ENCODE peak calls at places on chromosomes 2 and 18, in eight cellular contexts. D is mammary epithelial cell, E is lower lobe of right lung, K is BJ, N is fibroblast of lung, L is sigmoid colon, I is fibroblast of mammary gland, U is ovary. J is an unnamed sample.

GRCh38 chr2:216149741-216150140 is 40.6 kb downstream of the XRCC5 start:
- DNase-seq in K (no peak), N (no peak), E (no peak), D (no peak), L (no peak), U (no peak), I (peak; percentile 24), J (no peak)

GRCh38 chr2:207879536-207879935 is 109.8 kb upstream of the FZD5 start:
- DNase-seq in K (peak; percentile 61), I (peak; percentile 16), D (peak; percentile 4), U (no peak), N (no peak), L (no peak), E (no peak), J (no peak)

GRCh38 chr2:132400169-132400900 is 16.3 kb upstream of the GPR39 start:
- DNase-seq in D (peak; percentile 72), E (no peak), K (peak; percentile 15), N (peak; percentile 21), I (peak; percentile 68), L (no peak), U (no peak), J (no peak)

GRCh38 chr2:70905443-70905842 is 30.3 kb upstream of the ATP6V1B1 start:
- DNase-seq in D (no peak), I (no peak), E (no peak), N (no peak), L (no peak), K (no peak), U (no peak), J (no peak)

GRCh38 chr18:44733069-44733753 is 52.5 kb downstream of the SETBP1 start:
- DNase-seq in I (peak; percentile 96), K (peak; percentile 60), D (peak; percentile 93), N (peak; percentile 78), U (no peak), E (no peak), L (no peak), J (peak; percentile 78)

GRCh38 chr2:395886-396285 is 108.0 kb upstream of the ALKAL2 start:
- DNase-seq in D (no peak), E (no peak), I (no peak), U (no peak), L (no peak), K (no peak), N (no peak), J (no peak)

GRCh38 chr18:3015203-3015590 is 2.3 kb upstream of the LPIN2 start:
- DNase-seq in U (no peak), D (peak; percentile 54), E (peak; percentile 64), I (peak; percentile 89), K (peak; percentile 52), N (peak; percentile 86), L (no peak), J (no peak)

GRCh38 chr2:168196764-168197180 is 50.6 kb downstream of the STK39 start:
- DNase-seq in N (no peak), K (no peak), L (no peak), E (no peak), U (no peak), D (no peak), I (no peak), J (no peak)

GRCh38 chr2:147829106-147829505 is 15.7 kb upstream of the ACVR2A start:
- DNase-seq in L (no peak), E (no peak), K (peak; percentile 52), I (peak; percentile 89), N (peak; percentile 95), D (peak; percentile 55), U (no peak), J (peak; percentile 53)

GRCh38 chr2:25251461-25252273 is 83.3 kb upstream of the POMC start:
- DNase-seq in L (peak; percentile 79), D (peak; percentile 27), U (peak; percentile 76), E (peak; percentile 75), I (no peak), N (no peak), K (no peak), J (no peak)

DNA sequence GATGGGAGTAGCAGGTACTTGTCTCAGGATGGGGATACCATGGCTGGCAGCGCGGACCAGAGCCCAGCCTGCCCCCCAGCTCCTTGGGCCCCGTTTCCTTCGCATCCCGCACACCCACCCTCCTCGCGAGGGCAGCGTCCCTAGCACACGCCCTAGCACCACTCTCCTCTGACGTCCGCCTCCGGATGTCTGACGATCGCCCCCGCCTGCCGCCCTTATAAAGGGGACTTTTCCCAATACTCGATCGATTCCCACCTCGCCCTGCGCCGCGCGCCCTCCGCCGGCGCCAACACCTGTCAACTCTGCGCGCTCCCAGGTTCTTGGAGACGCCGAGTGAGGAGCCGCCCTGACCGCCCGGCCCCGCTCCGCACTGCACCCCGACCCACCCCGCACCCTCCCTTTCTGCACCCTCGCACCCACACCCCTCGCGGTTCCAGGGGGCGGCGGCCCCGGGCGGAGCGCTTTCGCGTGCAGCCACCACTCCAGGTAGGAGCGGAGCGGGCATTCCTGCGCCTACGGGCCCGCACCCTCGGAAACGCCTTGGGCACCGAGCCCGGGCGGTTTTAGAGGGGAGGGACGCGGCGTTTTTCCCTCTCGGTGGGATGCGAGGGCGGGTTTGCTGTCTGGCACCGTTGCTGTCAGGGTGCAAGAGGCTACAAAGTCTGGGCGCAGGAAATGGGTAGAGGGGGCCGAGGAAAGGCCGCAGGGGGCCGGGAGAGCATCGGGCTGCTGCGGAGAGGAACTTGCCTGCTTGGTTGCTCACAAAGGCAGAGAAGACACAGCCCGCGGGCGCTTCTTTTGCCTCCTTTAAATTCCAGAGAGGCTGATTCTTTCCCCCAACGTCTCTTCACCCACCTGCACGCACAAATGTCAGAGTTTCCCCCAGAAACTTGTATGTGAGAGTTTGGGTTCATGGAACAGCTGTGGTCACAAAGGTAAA is at the start of gene SLC5A7:
- DNase-seq in K (no peak), L (no peak), D (no peak), E (no peak), U (no peak), N (no peak), I (no peak), J (no peak)
- H3K4me3 ChIP-seq in K (no peak within 1 kb of the TSS), L (peak within 1 kb of the TSS; percentile 27), D (no peak within 1 kb of the TSS), E (peak within 1 kb of the TSS; percentile 31), U (no peak within 1 kb of the TSS), N (no peak within 1 kb of the TSS), I (no peak within 1 kb of the TSS), J (no peak within 1 kb of the TSS)

DNA sequence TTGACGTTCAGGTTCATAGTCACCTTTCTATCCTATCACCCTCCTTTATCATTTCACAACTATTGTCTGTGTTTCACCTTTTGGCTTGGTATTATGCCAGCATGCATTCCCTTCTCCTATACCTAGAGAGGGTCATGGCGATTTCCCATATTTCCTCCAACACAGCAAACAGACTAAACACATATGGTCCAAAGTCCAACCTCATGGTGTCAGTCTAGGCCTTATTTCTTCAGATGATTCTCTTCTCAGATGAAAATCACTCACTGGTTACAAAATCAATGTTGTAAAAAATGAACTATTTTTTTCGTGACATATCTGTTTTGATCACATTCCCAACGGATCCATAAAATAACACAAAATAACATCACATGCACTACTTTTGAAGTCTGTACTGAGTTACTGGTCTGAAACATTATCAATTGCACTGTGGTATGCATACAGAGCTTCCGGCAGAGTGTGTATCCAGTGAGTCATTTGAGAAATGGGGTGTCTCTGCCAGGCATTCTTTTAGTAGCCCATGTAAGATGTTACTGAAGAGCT is 204.8 kb upstream of the GALNT5 start:
- DNase-seq in U (no peak), I (peak; percentile 86), N (peak; percentile 77), K (no peak), L (no peak), E (no peak), D (peak; percentile 57), J (peak; percentile 58)
- H3K4me3 ChIP-seq in U (no peak overlapping the region), I (no peak overlapping the region), N (no peak overlapping the region), K (no peak overlapping the region), L (no peak overlapping the region), E (no peak overlapping the region), D (no peak overlapping the region), J (no peak overlapping the region)

DNA sequence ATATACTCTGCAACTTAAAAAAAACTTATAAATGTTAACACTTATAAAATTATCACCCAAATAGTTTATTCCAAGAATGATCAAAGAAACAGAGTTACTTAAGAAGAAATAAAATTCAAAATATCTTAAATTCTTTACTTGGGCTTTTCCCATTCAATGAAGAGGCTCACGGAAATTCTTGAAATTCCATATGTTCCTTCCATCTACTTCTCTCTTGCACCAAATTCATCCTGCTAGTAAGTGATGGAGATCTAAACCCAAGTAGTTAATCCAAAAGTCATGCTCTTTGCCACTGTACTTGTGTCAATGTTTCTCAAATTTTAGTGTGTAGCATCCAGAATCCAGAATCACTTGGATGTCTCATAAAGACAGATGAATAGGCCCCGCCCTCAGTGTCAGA is 465.9 kb downstream of the TXNL1 start:
- DNase-seq in D (no peak), K (no peak), L (no peak), N (no peak), I (no peak), U (no peak), E (no peak), J (no peak)
- H3K4me3 ChIP-seq in D (no peak overlapping the region), K (no peak overlapping the region), L (no peak overlapping the region), N (no peak overlapping the region), I (no peak overlapping the region), U (no peak overlapping the region), E (no peak overlapping the region), J (no peak overlapping the region)

GRCh38 chr2:48195168-48195567 is 288.9 kb upstream of the FBXO11 start:
- DNase-seq in U (no peak), I (no peak), K (no peak), N (no peak), E (no peak), L (no peak), D (no peak), J (no peak)

GRCh38 chr2:48198285-48198821 is 292.1 kb upstream of the FBXO11 start:
- DNase-seq in I (no peak), L (no peak), E (no peak), N (no peak), U (no peak), D (no peak), K (no peak), J (no peak)

GRCh38 chr2:48199076-48199475 is 292.8 kb upstream of the FBXO11 start:
- DNase-seq in L (no peak), I (no peak), K (no peak), E (no peak), N (no peak), U (no peak), D (no peak), J (no peak)

GRCh38 chr2:48194641-48195040 is 288.3 kb upstream of the FBXO11 start:
- DNase-seq in N (no peak), K (no peak), E (no peak), I (no peak), D (no peak), L (no peak), U (no peak), J (no peak)

GRCh38 chr2:48197618-48198017 is 291.3 kb upstream of the FBXO11 start:
- DNase-seq in K (no peak), N (no peak), E (no peak), D (no peak), L (no peak), U (no peak), I (no peak), J (no peak)
- H3K4me3 ChIP-seq in K (no peak overlapping the region), N (no peak overlapping the region), E (no peak overlapping the region), D (no peak overlapping the region), L (no peak overlapping the region), U (no peak overlapping the region), I (no peak overlapping the region), J (no peak overlapping the region)

DNA sequence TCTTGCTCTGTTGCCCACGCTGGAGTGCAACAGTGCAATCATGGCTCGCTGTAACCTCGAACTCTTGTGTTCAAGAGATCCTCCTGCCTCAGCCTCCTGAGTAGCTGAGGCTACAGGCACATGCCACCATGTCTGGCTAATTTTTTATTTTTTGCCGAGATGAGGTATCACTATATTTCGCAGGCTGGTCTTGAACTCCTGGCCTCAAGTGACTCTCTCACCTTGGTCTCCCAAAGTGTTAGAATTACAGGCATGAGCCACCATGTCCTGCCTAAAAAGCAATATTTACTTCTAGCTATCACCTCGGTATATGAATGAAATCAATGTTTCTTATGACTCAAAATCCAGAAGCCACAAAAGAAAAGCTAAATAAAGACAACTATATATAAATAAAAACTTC is 2.2 kb downstream of the BUB1 start:
- DNase-seq in N (no peak), E (no peak), D (no peak), K (no peak), L (no peak), I (no peak), U (no peak), J (no peak)
- H3K4me3 ChIP-seq in N (no peak overlapping the region), E (no peak overlapping the region), D (no peak overlapping the region), K (no peak overlapping the region), L (no peak overlapping the region), I (no peak overlapping the region), U (no peak overlapping the region), J (no peak overlapping the region)